ENCODE peak calls at places on chromosomes 6 and 20, in six cellular contexts. One of them, this sample, is unnamed.

GRCh38 chr6:121917834-121918559 is 481.5 kb upstream of the HSF2 start:
- DNase-seq in activated B cell treated with CpG ODN at 0.5 μM for 24 hours: no peak
- DNase-seq in lung: no peak
- DNase-seq in GM10248: no peak
- DNase-seq in mucosa of descending colon: no peak
- DNase-seq in OCI-LY7: no peak
- DNase-seq in this sample: no peak

GRCh38 chr20:36720510-36720909 is 25.4 kb downstream of the NDRG3 start:
- DNase-seq in lung: no peak
- DNase-seq in mucosa of descending colon: no peak
- DNase-seq in GM10248: no peak
- DNase-seq in activated B cell treated with CpG ODN at 0.5 μM for 24 hours: no peak
- DNase-seq in OCI-LY7: no peak
- DNase-seq in this sample: no peak

GRCh38 chr6:162343902-162344226 is 383.7 kb downstream of the PRKN start:
- DNase-seq in activated B cell treated with CpG ODN at 0.5 μM for 24 hours: no peak
- DNase-seq in mucosa of descending colon: no peak
- DNase-seq in OCI-LY7: no peak
- DNase-seq in lung: no peak
- DNase-seq in GM10248: no peak
- DNase-seq in this sample: no peak

GRCh38 chr6:4794140-4794707 is 18.0 kb downstream of the CDYL start:
- DNase-seq in activated B cell treated with CpG ODN at 0.5 μM for 24 hours: no peak
- DNase-seq in mucosa of descending colon: peak
- DNase-seq in lung: no peak
- DNase-seq in GM10248: no peak
- DNase-seq in OCI-LY7: no peak
- DNase-seq in this sample: no peak

GRCh38 chr6:136567688-136568087 is 17.5 kb upstream of the MAP7 start:
- DNase-seq in lung: no peak
- DNase-seq in mucosa of descending colon: no peak
- DNase-seq in activated B cell treated with CpG ODN at 0.5 μM for 24 hours: no peak
- DNase-seq in GM10248: no peak
- DNase-seq in OCI-LY7: no peak
- DNase-seq in this sample: no peak

GRCh38 chr20:54340667-54341081 is 132.8 kb downstream of the PFDN4 start:
- DNase-seq in mucosa of descending colon: no peak
- DNase-seq in lung: no peak
- DNase-seq in activated B cell treated with CpG ODN at 0.5 μM for 24 hours: no peak
- DNase-seq in OCI-LY7: no peak
- DNase-seq in GM10248: no peak
- DNase-seq in this sample: no peak

GRCh38 chr6:161169060-161169459 is 104.8 kb downstream of the AGPAT4 start:
- DNase-seq in lung: no peak
- DNase-seq in GM10248: no peak
- DNase-seq in mucosa of descending colon: no peak
- DNase-seq in activated B cell treated with CpG ODN at 0.5 μM for 24 hours: no peak
- DNase-seq in OCI-LY7: peak
- DNase-seq in this sample: no peak

GRCh38 chr6:46502486-46503119 is 11.4 kb upstream of the RCAN2 start:
- DNase-seq in mucosa of descending colon: peak
- DNase-seq in activated B cell treated with CpG ODN at 0.5 μM for 24 hours: no peak
- DNase-seq in OCI-LY7: no peak
- DNase-seq in GM10248: no peak
- DNase-seq in lung: no peak
- DNase-seq in this sample: no peak

GRCh38 chr20:46709459-46710148 is at the start of gene SLC2A10:
- DNase-seq in OCI-LY7: no peak
- DNase-seq in lung: peak
- DNase-seq in activated B cell treated with CpG ODN at 0.5 μM for 24 hours: no peak
- DNase-seq in mucosa of descending colon: peak
- DNase-seq in GM10248: no peak
- DNase-seq in this sample: no peak

GRCh38 chr6:47061631-47062300 is 19.6 kb upstream of the ADGRF1 start:
- DNase-seq in lung: peak
- DNase-seq in OCI-LY7: no peak
- DNase-seq in mucosa of descending colon: no peak
- DNase-seq in GM10248: no peak
- DNase-seq in activated B cell treated with CpG ODN at 0.5 μM for 24 hours: no peak
- DNase-seq in this sample: no peak

GRCh38 chr6:121748376-121748775 is 312.9 kb downstream of the GJA1 start:
- DNase-seq in OCI-LY7: no peak
- DNase-seq in activated B cell treated with CpG ODN at 0.5 μM for 24 hours: no peak
- DNase-seq in lung: no peak
- DNase-seq in GM10248: no peak
- DNase-seq in mucosa of descending colon: no peak
- DNase-seq in this sample: no peak

GRCh38 chr6:33277663-33278391 is 904 bp downstream of the B3GALT4 start:
- DNase-seq in activated B cell treated with CpG ODN at 0.5 μM for 24 hours: peak
- DNase-seq in OCI-LY7: peak
- DNase-seq in lung: no peak
- DNase-seq in GM10248: peak
- DNase-seq in mucosa of descending colon: no peak
- DNase-seq in this sample: no peak

GRCh38 chr6:36514554-36515456 is 32.5 kb downstream of the STK38 start:
- DNase-seq in mucosa of descending colon: peak
- DNase-seq in activated B cell treated with CpG ODN at 0.5 μM for 24 hours: no peak
- DNase-seq in GM10248: peak
- DNase-seq in lung: no peak
- DNase-seq in OCI-LY7: no peak
- DNase-seq in this sample: no peak

GRCh38 chr6:25660512-25660911 is 8.5 kb downstream of the SCGN start:
- DNase-seq in lung: no peak
- DNase-seq in GM10248: no peak
- DNase-seq in activated B cell treated with CpG ODN at 0.5 μM for 24 hours: no peak
- DNase-seq in OCI-LY7: no peak
- DNase-seq in mucosa of descending colon: no peak
- DNase-seq in this sample: no peak

GRCh38 chr20:20839771-20840170 is 127.3 kb upstream of the RALGAPA2 start:
- DNase-seq in GM10248: no peak
- DNase-seq in lung: no peak
- DNase-seq in OCI-LY7: no peak
- DNase-seq in mucosa of descending colon: no peak
- DNase-seq in activated B cell treated with CpG ODN at 0.5 μM for 24 hours: no peak
- DNase-seq in this sample: no peak

GRCh38 chr20:1122388-1123315 is 4.2 kb downstream of the PSMF1 start:
- DNase-seq in OCI-LY7: no peak
- DNase-seq in GM10248: no peak
- DNase-seq in activated B cell treated with CpG ODN at 0.5 μM for 24 hours: no peak
- DNase-seq in mucosa of descending colon: peak
- DNase-seq in lung: peak
- DNase-seq in this sample: no peak

GRCh38 chr6:100160913-100161312 is 166.9 kb upstream of the MCHR2 start:
- DNase-seq in mucosa of descending colon: no peak
- DNase-seq in activated B cell treated with CpG ODN at 0.5 μM for 24 hours: no peak
- DNase-seq in OCI-LY7: no peak
- DNase-seq in GM10248: no peak
- DNase-seq in lung: no peak
- DNase-seq in this sample: no peak

GRCh38 chr6:33683051-33683571 is 28.4 kb downstream of the UQCC2 start:
- DNase-seq in activated B cell treated with CpG ODN at 0.5 μM for 24 hours: no peak
- DNase-seq in OCI-LY7: no peak
- DNase-seq in mucosa of descending colon: no peak
- DNase-seq in lung: no peak
- DNase-seq in GM10248: no peak
- DNase-seq in this sample: no peak

GRCh38 chr6:34154668-34155447 is 9.0 kb upstream of the GRM4 start:
- DNase-seq in mucosa of descending colon: peak
- DNase-seq in activated B cell treated with CpG ODN at 0.5 μM for 24 hours: peak
- DNase-seq in OCI-LY7: peak
- DNase-seq in lung: no peak
- DNase-seq in GM10248: peak
- DNase-seq in this sample: peak

GRCh38 chr6:97841763-97842162 is 558.7 kb upstream of the MMS22L start:
- DNase-seq in mucosa of descending colon: no peak
- DNase-seq in GM10248: no peak
- DNase-seq in lung: no peak
- DNase-seq in OCI-LY7: no peak
- DNase-seq in activated B cell treated with CpG ODN at 0.5 μM for 24 hours: no peak
- DNase-seq in this sample: no peak

GRCh38 chr6:3341467-3341866 is 82.7 kb downstream of the PSMG4 start:
- DNase-seq in mucosa of descending colon: no peak
- DNase-seq in lung: no peak
- DNase-seq in OCI-LY7: no peak
- DNase-seq in activated B cell treated with CpG ODN at 0.5 μM for 24 hours: no peak
- DNase-seq in GM10248: no peak
- DNase-seq in this sample: no peak

GRCh38 chr6:125957845-125958244 is 1.3 kb downstream of the HINT3 start:
- DNase-seq in activated B cell treated with CpG ODN at 0.5 μM for 24 hours: no peak
- DNase-seq in mucosa of descending colon: peak
- DNase-seq in OCI-LY7: no peak
- DNase-seq in GM10248: peak
- DNase-seq in lung: no peak
- DNase-seq in this sample: no peak

GRCh38 chr20:6034134-6034969 is 19.5 kb downstream of the LRRN4 start:
- DNase-seq in activated B cell treated with CpG ODN at 0.5 μM for 24 hours: no peak
- DNase-seq in GM10248: no peak
- DNase-seq in lung: no peak
- DNase-seq in mucosa of descending colon: no peak
- DNase-seq in OCI-LY7: no peak
- DNase-seq in this sample: no peak

GRCh38 chr6:137487947-137488735 is 6.1 kb downstream of the OLIG3 start:
- DNase-seq in mucosa of descending colon: no peak
- DNase-seq in activated B cell treated with CpG ODN at 0.5 μM for 24 hours: no peak
- DNase-seq in GM10248: peak
- DNase-seq in lung: no peak
- DNase-seq in OCI-LY7: no peak
- DNase-seq in this sample: no peak

GRCh38 chr6:146770275-146770964 is 171.6 kb downstream of the ADGB start:
- DNase-seq in activated B cell treated with CpG ODN at 0.5 μM for 24 hours: no peak
- DNase-seq in lung: no peak
- DNase-seq in mucosa of descending colon: no peak
- DNase-seq in OCI-LY7: no peak
- DNase-seq in GM10248: no peak
- DNase-seq in this sample: no peak

GRCh38 chr20:51089272-51089671 is 66.4 kb upstream of the KCNG1 start:
- DNase-seq in lung: no peak
- DNase-seq in OCI-LY7: no peak
- DNase-seq in GM10248: no peak
- DNase-seq in mucosa of descending colon: no peak
- DNase-seq in activated B cell treated with CpG ODN at 0.5 μM for 24 hours: no peak
- DNase-seq in this sample: no peak

GRCh38 chr20:51093240-51093763 is 70.4 kb upstream of the KCNG1 start:
- DNase-seq in OCI-LY7: no peak
- DNase-seq in GM10248: no peak
- DNase-seq in lung: no peak
- DNase-seq in activated B cell treated with CpG ODN at 0.5 μM for 24 hours: no peak
- DNase-seq in mucosa of descending colon: no peak
- DNase-seq in this sample: no peak

GRCh38 chr20:51092238-51092822 is 69.4 kb upstream of the KCNG1 start:
- DNase-seq in OCI-LY7: no peak
- DNase-seq in activated B cell treated with CpG ODN at 0.5 μM for 24 hours: no peak
- DNase-seq in mucosa of descending colon: no peak
- DNase-seq in lung: no peak
- DNase-seq in GM10248: no peak
- DNase-seq in this sample: no peak

GRCh38 chr20:51089840-51090239 is 66.9 kb upstream of the KCNG1 start:
- DNase-seq in GM10248: no peak
- DNase-seq in OCI-LY7: no peak
- DNase-seq in lung: no peak
- DNase-seq in activated B cell treated with CpG ODN at 0.5 μM for 24 hours: no peak
- DNase-seq in mucosa of descending colon: no peak
- DNase-seq in this sample: no peak

GRCh38 chr20:51091564-51092195 is 68.8 kb upstream of the KCNG1 start:
- DNase-seq in OCI-LY7: no peak
- DNase-seq in GM10248: no peak
- DNase-seq in activated B cell treated with CpG ODN at 0.5 μM for 24 hours: no peak
- DNase-seq in mucosa of descending colon: no peak
- DNase-seq in lung: no peak
- DNase-seq in this sample: no peak
- TF ChIP-seq CTCF in OCI-LY7: peak
- TF ChIP-seq CTCF in GM10248: no peak
- TF ChIP-seq CTCF in activated B cell treated with CpG ODN at 0.5 μM for 24 hours: no peak
- TF ChIP-seq CTCF in mucosa of descending colon: no peak
- TF ChIP-seq CTCF in lung: no peak
- TF ChIP-seq CTCF in this sample: no peak

DNA sequence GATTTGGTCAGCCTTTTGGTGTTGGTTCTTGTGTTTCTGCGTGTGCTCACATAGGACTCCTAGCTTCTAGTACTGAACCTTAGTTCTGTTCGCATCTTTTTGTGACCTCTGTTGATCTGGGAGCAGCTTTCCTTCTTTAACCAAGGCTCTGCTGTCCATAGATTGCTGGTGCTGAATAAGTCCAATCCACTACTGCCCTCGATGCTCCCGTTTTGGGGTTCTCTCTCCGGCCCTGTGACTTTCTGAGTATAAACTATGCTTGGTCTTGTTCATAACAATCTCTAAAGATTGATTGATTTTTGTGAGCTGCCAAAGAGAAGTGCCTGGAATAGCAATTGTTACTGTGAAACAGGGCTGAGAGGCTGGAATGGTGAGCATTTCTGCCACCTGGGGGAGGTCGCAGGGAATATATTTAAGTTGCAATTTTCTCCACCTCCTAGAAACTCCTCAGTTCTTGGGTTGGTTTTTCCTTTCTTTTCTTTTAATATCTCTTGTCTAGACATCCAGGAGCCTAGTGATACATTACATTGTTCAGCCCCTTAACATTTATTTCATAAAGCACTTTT is 422.9 kb upstream of the CHD6 start:
- DNase-seq in GM10248: no peak
- DNase-seq in lung: no peak
- DNase-seq in OCI-LY7: no peak
- DNase-seq in mucosa of descending colon: no peak
- DNase-seq in activated B cell treated with CpG ODN at 0.5 μM for 24 hours: no peak
- DNase-seq in this sample: no peak
- TF ChIP-seq CTCF in GM10248: no peak
- TF ChIP-seq CTCF in lung: no peak
- TF ChIP-seq CTCF in OCI-LY7: peak
- TF ChIP-seq CTCF in mucosa of descending colon: no peak
- TF ChIP-seq CTCF in activated B cell treated with CpG ODN at 0.5 μM for 24 hours: no peak
- TF ChIP-seq CTCF in this sample: peak

GRCh38 chr6:111644893-111645430 is 39.3 kb upstream of the TRAF3IP2 start:
- DNase-seq in lung: no peak
- DNase-seq in mucosa of descending colon: no peak
- DNase-seq in activated B cell treated with CpG ODN at 0.5 μM for 24 hours: no peak
- DNase-seq in GM10248: no peak
- DNase-seq in OCI-LY7: no peak
- DNase-seq in this sample: no peak
- TF ChIP-seq CTCF in lung: no peak
- TF ChIP-seq CTCF in mucosa of descending colon: no peak
- TF ChIP-seq CTCF in activated B cell treated with CpG ODN at 0.5 μM for 24 hours: no peak
- TF ChIP-seq CTCF in GM10248: no peak
- TF ChIP-seq CTCF in OCI-LY7: no peak
- TF ChIP-seq CTCF in this sample: no peak

DNA sequence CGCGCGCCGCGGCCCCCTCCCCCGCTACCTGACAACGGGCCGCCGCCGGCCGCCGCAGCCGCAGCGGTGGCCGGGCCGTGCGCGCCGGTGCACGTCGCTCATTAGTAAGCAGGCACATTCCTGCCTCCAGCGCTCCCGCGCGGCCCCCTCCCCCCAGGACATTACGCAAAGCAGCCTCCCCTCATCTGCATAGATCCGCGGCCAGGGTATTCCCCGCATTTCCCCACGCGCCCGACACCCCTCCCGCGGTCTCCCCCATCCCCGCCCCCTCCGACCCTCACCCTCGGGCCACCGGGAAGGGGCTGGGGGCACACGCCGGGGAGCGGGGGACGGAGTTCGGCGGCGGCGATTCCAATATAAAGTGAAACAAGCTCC is at the start of gene HIVEP2:
- DNase-seq in lung: peak
- DNase-seq in mucosa of descending colon: peak
- DNase-seq in OCI-LY7: peak
- DNase-seq in GM10248: peak
- DNase-seq in activated B cell treated with CpG ODN at 0.5 μM for 24 hours: peak
- DNase-seq in this sample: no peak
- TF ChIP-seq CTCF in lung: no peak
- TF ChIP-seq CTCF in mucosa of descending colon: no peak
- TF ChIP-seq CTCF in OCI-LY7: no peak
- TF ChIP-seq CTCF in GM10248: no peak
- TF ChIP-seq CTCF in activated B cell treated with CpG ODN at 0.5 μM for 24 hours: no peak
- TF ChIP-seq CTCF in this sample: no peak